ENCODE peak calls at places on chromosomes 13 and 19, in four cellular contexts. U, W, C and B are unnamed samples.

GRCh38 chr13:113047587-113047986 is 58.0 kb upstream of the F7 start:
- DNase-seq in U (no peak), W (no peak), C (no peak), B (no peak)

GRCh38 chr13:64936879-64937278 is 2293.3 kb downstream of the PCDH9 start:
- DNase-seq in U (no peak), W (no peak), C (no peak), B (no peak)

GRCh38 chr19:47469719-47470118 is 2.0 kb downstream of the SLC8A2 start:
- DNase-seq in U (no peak), W (no peak), C (no peak), B (no peak)

GRCh38 chr19:15289673-15290072 is 42.7 kb downstream of the BRD4 start:
- DNase-seq in U (no peak), W (no peak), C (no peak), B (no peak)

GRCh38 chr13:71485913-71486312 is 381.1 kb downstream of the DACH1 start:
- DNase-seq in U (no peak), W (no peak), C (no peak), B (no peak)

GRCh38 chr19:41871573-41872383 is 5.3 kb upstream of the CD79A start:
- DNase-seq in U (no peak), W (no peak), C (no peak), B (no peak)

GRCh38 chr13:78999494-78999893 is 340.5 kb upstream of the OBI1 start:
- DNase-seq in U (no peak), W (no peak), C (no peak), B (no peak)

GRCh38 chr19:15488489-15489226 is 9.4 kb upstream of the PGLYRP2 start:
- DNase-seq in U (no peak), W (no peak), C (no peak), B (no peak)

GRCh38 chr19:57192064-57192395 is 730 bp downstream of the ZNF264 start:
- DNase-seq in U (no peak), W (no peak), C (no peak), B (no peak)

GRCh38 chr19:31330761-31331160 is 18.5 kb downstream of the TSHZ3 start:
- DNase-seq in U (no peak), W (no peak), C (no peak), B (no peak)

GRCh38 chr13:113565526-113566226 is 18.9 kb upstream of the TFDP1 start:
- DNase-seq in U (no peak), W (peak; percentile 37), C (no peak), B (no peak)

GRCh38 chr13:77389617-77389984 is 62.7 kb upstream of the MYCBP2 start:
- DNase-seq in U (no peak), W (no peak), C (no peak), B (no peak)

GRCh38 chr19:12757544-12758274 is 6.1 kb downstream of the BEST2 start:
- DNase-seq in U (peak; percentile 88), W (peak; percentile 95), C (peak; percentile 70), B (peak; percentile 81)

GRCh38 chr13:50322006-50322405 is 306.8 kb downstream of the KCNRG start:
- DNase-seq in U (no peak), W (no peak), C (no peak), B (no peak)

GRCh38 chr13:50393641-50394040 is 378.4 kb downstream of the KCNRG start:
- DNase-seq in U (no peak), W (no peak), C (no peak), B (no peak)

GRCh38 chr13:46555722-46556121 is 2.8 kb downstream of the LRCH1 start:
- DNase-seq in U (no peak), W (no peak), C (no peak), B (no peak)

GRCh38 chr19:2135474-2136402 is 15.6 kb downstream of the AP3D1 start:
- DNase-seq in U (peak; percentile 41), W (no peak), C (no peak), B (no peak)

GRCh38 chr13:41326661-41327060 is 15.6 kb downstream of the NAA16 start:
- DNase-seq in U (no peak), W (no peak), C (no peak), B (no peak)

GRCh38 chr13:89784161-89784809 is 1563.2 kb upstream of the MIR17HG start:
- DNase-seq in U (no peak), W (no peak), C (no peak), B (no peak)

GRCh38 chr19:13859361-13859880 is 17.5 kb upstream of the NANOS3 start:
- DNase-seq in U (no peak), W (no peak), C (no peak), B (peak; percentile 64)

GRCh38 chr19:13085673-13086072 is 17.0 kb downstream of the LYL1 start:
- DNase-seq in U (no peak), W (no peak), C (no peak), B (no peak)

GRCh38 chr13:61410669-61411297 is 4.9 kb downstream of the PCDH20 start:
- DNase-seq in U (no peak), W (no peak), C (peak; percentile 5), B (peak; percentile 24)

GRCh38 chr13:23161176-23161825 is 19.5 kb upstream of the SGCG start:
- DNase-seq in U (no peak), W (no peak), C (no peak), B (no peak)

GRCh38 chr13:42747399-42747873 is 33.9 kb upstream of the FAM216B start:
- DNase-seq in U (no peak), W (no peak), C (no peak), B (peak; percentile 61)

GRCh38 chr13:40979232-40979631 is 39.9 kb downstream of the ELF1 start:
- DNase-seq in U (no peak), W (no peak), C (no peak), B (peak; percentile 13)

GRCh38 chr19:49713236-49713845 is 22.4 kb downstream of the CPT1C start:
- DNase-seq in U (no peak), W (no peak), C (no peak), B (no peak)

GRCh38 chr19:17240062-17240854 is 5.5 kb downstream of the NR2F6 start:
- DNase-seq in U (no peak), W (no peak), C (peak; percentile 60), B (no peak)

GRCh38 chr19:43778651-43779050 is 2.1 kb downstream of the KCNN4 start:
- DNase-seq in U (no peak), W (no peak), C (no peak), B (no peak)

GRCh38 chr13:40458283-40459031 is 208.0 kb downstream of the FOXO1 start:
- DNase-seq in U (no peak), W (no peak), C (no peak), B (no peak)

GRCh38 chr19:49809155-49809986 is 3.7 kb downstream of the FUZ start:
- DNase-seq in U (no peak), W (peak; percentile 82), C (peak; percentile 35), B (peak; percentile 18)

GRCh38 chr19:37594982-37595382 is 306 bp downstream of the ZNF540 start:
- DNase-seq in U (peak; percentile 32), W (no peak), C (no peak), B (no peak)

GRCh38 chr19:2274937-2275535 is 6.9 kb downstream of the PEAK3 start:
- DNase-seq in U (peak; percentile 59), W (peak; percentile 84), C (peak; percentile 73), B (peak; percentile 60)

GRCh38 chr13:48477191-48477855 is 55.6 kb downstream of the RCBTB2 start:
- DNase-seq in U (no peak), W (no peak), C (no peak), B (no peak)

GRCh38 chr19:43534811-43535761 is 2.1 kb downstream of the ZNF575 start:
- DNase-seq in U (peak; percentile 33), W (peak; percentile 89), C (peak; percentile 35), B (peak; percentile 66)

GRCh38 chr13:52686381-52686780 is 33.7 kb downstream of the SUGT1 start:
- DNase-seq in U (no peak), W (no peak), C (no peak), B (no peak)

GRCh38 chr19:48344892-48345291 is 18.8 kb downstream of the TMEM143 start:
- DNase-seq in U (peak; percentile 51), W (no peak), C (no peak), B (no peak)

DNA sequence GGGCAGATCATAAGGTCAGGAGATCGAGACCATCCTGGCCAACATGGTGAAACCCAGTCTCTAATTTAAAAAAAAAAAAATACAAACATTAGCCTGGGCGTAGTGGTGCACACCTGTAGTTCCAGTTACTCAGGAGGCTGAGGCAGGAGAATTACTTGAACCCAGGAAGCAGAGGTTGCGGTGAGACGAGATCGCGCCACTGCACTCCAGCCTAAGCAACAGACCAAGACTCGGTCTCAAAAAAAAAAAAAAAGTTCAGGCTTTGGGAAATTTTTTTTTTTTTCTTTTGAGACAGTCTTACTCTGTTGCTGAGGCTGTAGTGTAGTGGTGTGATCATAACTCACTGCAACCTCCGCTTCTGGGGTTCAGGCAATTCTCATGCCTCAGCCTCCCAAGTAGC is 14.7 kb downstream of the LSM14A start:
- DNase-seq in U (no peak), W (peak; percentile 24), C (no peak), B (no peak)
- H3K4me1 ChIP-seq in U (peaks cover 15% of the 10 kb centered on the region), W (no peaks in the 10 kb centered on the region), C (peaks cover 59% of the 10 kb centered on the region), B (no peaks in the 10 kb centered on the region)

DNA sequence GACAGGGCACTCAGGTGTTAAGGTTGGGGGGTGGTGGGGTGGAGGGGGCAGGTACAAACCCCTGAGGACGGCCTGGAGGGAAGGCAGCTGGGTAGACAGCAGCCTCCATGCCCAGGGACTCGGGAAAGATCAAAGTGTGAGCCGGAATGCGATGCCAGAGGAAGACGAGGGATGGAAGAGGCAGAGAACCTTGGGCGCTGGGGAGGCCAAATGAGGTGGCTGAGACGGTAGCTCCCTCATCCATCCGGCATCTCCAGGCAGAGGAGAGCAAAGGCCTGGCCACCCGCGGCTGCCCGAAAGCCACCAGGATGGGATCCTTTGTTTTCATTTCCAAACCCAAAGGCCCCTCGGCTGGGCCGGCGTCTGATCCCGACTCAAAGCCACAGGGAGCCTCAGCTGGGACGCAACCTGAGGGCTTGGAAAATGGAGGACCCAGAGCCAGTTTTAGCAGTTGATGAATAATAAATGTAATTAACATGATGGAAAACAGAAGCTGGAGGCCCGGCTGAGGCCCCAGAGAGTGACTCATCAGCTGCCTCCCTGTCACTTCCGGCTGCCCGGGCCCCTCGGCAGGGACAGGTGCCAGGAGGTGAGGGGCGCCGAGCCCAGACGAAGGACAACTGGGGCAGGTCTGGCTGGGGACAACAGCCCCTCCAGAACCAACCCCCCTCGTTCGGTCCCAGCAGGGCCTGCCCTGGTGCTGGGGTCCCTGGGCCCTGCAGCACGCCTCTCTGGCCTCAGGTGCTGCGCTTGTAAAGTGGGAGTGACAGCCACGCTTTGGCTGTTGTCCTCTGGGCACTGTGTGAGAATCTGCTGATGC is 61.6 kb downstream of the CEBPG start:
- DNase-seq in U (no peak), W (no peak), C (no peak), B (no peak)
- H3K9ac ChIP-seq in U (peak overlapping the region; percentile 17), W (no peak overlapping the region), C (no peak overlapping the region), B (no peak overlapping the region)

GRCh38 chr19:35673121-35673804 is 6.9 kb downstream of the UPK1A start:
- DNase-seq in U (peak; percentile 76), W (peak; percentile 89), C (peak; percentile 24), B (peak; percentile 15)
- TF ChIP-seq JUN in U (no peak), W (no peak), C (no peak), B (no peak)

DNA sequence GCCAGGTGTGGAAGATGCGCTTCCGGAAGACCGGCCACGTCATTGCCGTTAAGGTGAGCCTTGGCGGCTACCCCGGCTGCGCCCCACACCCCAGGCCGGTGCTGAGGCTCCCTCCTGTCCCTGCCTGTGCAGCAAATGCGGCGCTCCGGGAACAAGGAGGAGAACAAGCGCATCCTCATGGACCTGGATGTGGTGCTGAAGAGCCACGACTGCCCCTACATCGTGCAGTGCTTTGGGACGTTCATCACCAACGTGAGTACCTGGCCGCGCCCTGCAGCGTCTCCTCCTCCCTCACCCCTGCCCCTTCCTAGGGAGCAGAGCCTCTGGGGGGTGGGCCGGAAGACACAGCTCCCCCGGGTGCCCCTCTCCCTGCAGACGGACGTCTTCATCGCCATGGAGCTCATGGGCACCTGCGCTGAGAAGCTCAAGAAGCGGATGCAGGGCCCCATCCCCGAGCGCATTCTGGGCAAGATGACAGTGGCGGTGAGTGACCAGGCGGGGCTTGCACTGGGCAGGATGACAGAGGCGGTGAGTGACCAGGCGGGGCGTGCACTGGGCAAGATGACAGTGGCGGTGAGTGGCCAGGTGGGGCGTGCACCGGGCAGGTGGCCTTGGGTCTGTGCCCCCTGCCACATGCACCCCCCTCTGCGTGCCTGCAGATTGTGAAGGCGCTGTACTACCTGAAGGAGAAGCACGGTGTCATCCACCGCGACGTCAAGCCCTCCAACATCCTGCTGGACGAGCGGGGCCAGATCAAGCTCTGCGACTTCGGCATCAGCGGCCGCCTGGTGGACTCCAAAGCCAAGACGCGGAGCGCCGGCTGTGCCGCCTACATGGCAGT is 4.1 kb upstream of the TGFBR3L start:
- DNase-seq in U (no peak), W (no peak), C (no peak), B (no peak)
- H3K4me1 ChIP-seq in U (no peaks in the 10 kb centered on the region), W (no peaks in the 10 kb centered on the region), C (peaks cover 15% of the 10 kb centered on the region), B (no peaks in the 10 kb centered on the region)